ENCODE peak calls at places on chromosome 9, in six cellular contexts. One of them, this sample, is unnamed.
A peak's percentile ranks its signal among the peaks of the same experiment; 100 is the strongest.

GRCh38 chr9:137446851-137447471 is 5.8 kb upstream of the ENTPD8 start:
- DNase-seq in left ventricle myocardium inferior: no peak
- DNase-seq in heart right ventricle: no peak
- DNase-seq in AG04450: no peak
- DNase-seq in epithelial cell of esophagus: no peak
- DNase-seq in kidney epithelial cell: no peak
- DNase-seq in this sample: no peak

GRCh38 chr9:11973011-11973410 is 720.2 kb upstream of the TYRP1 start:
- DNase-seq in left ventricle myocardium inferior: no peak
- DNase-seq in AG04450: no peak
- DNase-seq in epithelial cell of esophagus: no peak
- DNase-seq in heart right ventricle: no peak
- DNase-seq in kidney epithelial cell: no peak
- DNase-seq in this sample: no peak

GRCh38 chr9:90423661-90424193 is 218.9 kb downstream of the DIRAS2 start:
- DNase-seq in kidney epithelial cell: no peak
- DNase-seq in AG04450: no peak
- DNase-seq in epithelial cell of esophagus: no peak
- DNase-seq in heart right ventricle: no peak
- DNase-seq in left ventricle myocardium inferior: no peak
- DNase-seq in this sample: no peak

GRCh38 chr9:97470076-97470475 is 31.4 kb upstream of the TMOD1 start:
- DNase-seq in kidney epithelial cell: no peak
- DNase-seq in AG04450: no peak
- DNase-seq in heart right ventricle: no peak
- DNase-seq in epithelial cell of esophagus: peak; percentile 17
- DNase-seq in left ventricle myocardium inferior: no peak
- DNase-seq in this sample: peak; percentile 15

GRCh38 chr9:38114905-38115304 is 45.9 kb upstream of the SHB start:
- DNase-seq in left ventricle myocardium inferior: no peak
- DNase-seq in AG04450: no peak
- DNase-seq in epithelial cell of esophagus: no peak
- DNase-seq in kidney epithelial cell: no peak
- DNase-seq in heart right ventricle: no peak
- DNase-seq in this sample: no peak

GRCh38 chr9:136485049-136485647 is 2.3 kb upstream of the SEC16A start:
- DNase-seq in AG04450: peak; percentile 53
- DNase-seq in kidney epithelial cell: no peak
- DNase-seq in epithelial cell of esophagus: peak; percentile 82
- DNase-seq in heart right ventricle: peak; percentile 86
- DNase-seq in left ventricle myocardium inferior: peak; percentile 85
- DNase-seq in this sample: peak; percentile 89

GRCh38 chr9:135586601-135587109 is 25.1 kb downstream of the PAEP start:
- DNase-seq in heart right ventricle: no peak
- DNase-seq in kidney epithelial cell: no peak
- DNase-seq in left ventricle myocardium inferior: no peak
- DNase-seq in epithelial cell of esophagus: no peak
- DNase-seq in AG04450: no peak
- DNase-seq in this sample: no peak

GRCh38 chr9:2623046-2623865 is 1.7 kb downstream of the VLDLR start:
- DNase-seq in heart right ventricle: peak; percentile 67
- DNase-seq in left ventricle myocardium inferior: peak; percentile 67
- DNase-seq in AG04450: no peak
- DNase-seq in epithelial cell of esophagus: peak; percentile 91
- DNase-seq in kidney epithelial cell: peak; percentile 89
- DNase-seq in this sample: no peak

GRCh38 chr9:126128494-126129142 is 198.0 kb upstream of the MVB12B start:
- DNase-seq in epithelial cell of esophagus: no peak
- DNase-seq in heart right ventricle: no peak
- DNase-seq in AG04450: no peak
- DNase-seq in left ventricle myocardium inferior: no peak
- DNase-seq in kidney epithelial cell: no peak
- DNase-seq in this sample: no peak

GRCh38 chr9:91256235-91256634 is 105.5 kb downstream of the AUH start:
- DNase-seq in epithelial cell of esophagus: no peak
- DNase-seq in AG04450: no peak
- DNase-seq in left ventricle myocardium inferior: no peak
- DNase-seq in heart right ventricle: no peak
- DNase-seq in kidney epithelial cell: no peak
- DNase-seq in this sample: no peak

GRCh38 chr9:126625329-126626116 is 11.8 kb downstream of the LMX1B start:
- DNase-seq in AG04450: no peak
- DNase-seq in kidney epithelial cell: no peak
- DNase-seq in epithelial cell of esophagus: no peak
- DNase-seq in left ventricle myocardium inferior: no peak
- DNase-seq in heart right ventricle: no peak
- DNase-seq in this sample: no peak

DNA sequence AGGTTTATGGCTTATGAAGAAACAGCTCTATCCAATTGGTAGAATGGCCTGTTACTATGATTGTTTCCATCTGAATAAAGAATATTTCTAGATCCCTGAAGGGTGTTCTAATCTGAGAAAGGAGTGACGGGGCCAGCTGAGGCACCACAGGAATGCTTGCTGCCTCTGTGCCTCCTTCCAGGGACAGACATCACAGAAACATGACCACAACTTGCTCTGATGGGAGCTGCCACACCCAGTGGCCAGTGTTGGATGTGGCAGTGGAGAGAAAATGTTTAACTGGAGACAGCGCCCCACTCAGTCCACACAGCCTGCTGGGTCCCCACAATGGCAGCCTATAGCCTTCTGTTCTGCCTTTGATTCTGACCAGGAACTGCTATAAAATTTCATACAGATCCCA is 38.6 kb upstream of the TESK1 start:
- DNase-seq in heart right ventricle: no peak
- DNase-seq in kidney epithelial cell: no peak
- DNase-seq in AG04450: no peak
- DNase-seq in epithelial cell of esophagus: no peak
- DNase-seq in left ventricle myocardium inferior: no peak
- DNase-seq in this sample: no peak
- TF ChIP-seq CTCF in heart right ventricle: no peak
- TF ChIP-seq CTCF in kidney epithelial cell: no peak
- TF ChIP-seq CTCF in AG04450: peak; percentile 2
- TF ChIP-seq CTCF in epithelial cell of esophagus: no peak
- TF ChIP-seq CTCF in left ventricle myocardium inferior: no peak
- TF ChIP-seq CTCF in this sample: no peak

DNA sequence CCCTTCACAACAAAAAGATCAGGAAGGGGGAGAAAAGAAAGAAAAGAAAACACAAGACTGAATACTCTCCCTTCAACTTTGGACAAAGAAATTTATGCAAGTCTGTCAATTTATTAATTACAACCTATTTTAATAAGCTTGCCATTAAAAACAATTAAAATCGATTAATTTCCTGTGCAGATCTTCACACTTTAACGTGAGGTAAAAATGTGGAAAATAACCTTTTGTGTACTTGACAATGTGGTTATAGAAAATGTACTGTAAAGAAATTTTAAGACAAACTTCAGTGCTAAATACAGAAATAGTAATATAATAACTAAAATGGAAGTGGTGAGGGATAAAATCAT is 2.7 kb upstream of the MLLT3 start:
- DNase-seq in heart right ventricle: no peak
- DNase-seq in left ventricle myocardium inferior: no peak
- DNase-seq in kidney epithelial cell: no peak
- DNase-seq in epithelial cell of esophagus: no peak
- DNase-seq in AG04450: no peak
- DNase-seq in this sample: no peak
- TF ChIP-seq CTCF in heart right ventricle: no peak
- TF ChIP-seq CTCF in left ventricle myocardium inferior: no peak
- TF ChIP-seq CTCF in kidney epithelial cell: no peak
- TF ChIP-seq CTCF in epithelial cell of esophagus: no peak
- TF ChIP-seq CTCF in AG04450: no peak
- TF ChIP-seq CTCF in this sample: no peak

GRCh38 chr9:88996046-88997005 is 5.1 kb downstream of the S1PR3 start:
- DNase-seq in kidney epithelial cell: no peak
- DNase-seq in left ventricle myocardium inferior: no peak
- DNase-seq in AG04450: no peak
- DNase-seq in heart right ventricle: no peak
- DNase-seq in epithelial cell of esophagus: peak; percentile 27
- DNase-seq in this sample: no peak
- TF ChIP-seq CTCF in kidney epithelial cell: no peak
- TF ChIP-seq CTCF in left ventricle myocardium inferior: no peak
- TF ChIP-seq CTCF in AG04450: no peak
- TF ChIP-seq CTCF in heart right ventricle: no peak
- TF ChIP-seq CTCF in epithelial cell of esophagus: no peak
- TF ChIP-seq CTCF in this sample: no peak

GRCh38 chr9:36450110-36450732 is 50.2 kb upstream of the RNF38 start:
- DNase-seq in left ventricle myocardium inferior: no peak
- DNase-seq in kidney epithelial cell: peak; percentile 9
- DNase-seq in heart right ventricle: peak; percentile 18
- DNase-seq in epithelial cell of esophagus: peak; percentile 51
- DNase-seq in AG04450: peak; percentile 18
- DNase-seq in this sample: peak; percentile 74

GRCh38 chr9:36445800-36446361 is 45.8 kb upstream of the RNF38 start:
- DNase-seq in kidney epithelial cell: no peak
- DNase-seq in heart right ventricle: no peak
- DNase-seq in left ventricle myocardium inferior: no peak
- DNase-seq in epithelial cell of esophagus: no peak
- DNase-seq in AG04450: no peak
- DNase-seq in this sample: no peak

GRCh38 chr9:36443581-36443980 is 43.5 kb upstream of the RNF38 start:
- DNase-seq in left ventricle myocardium inferior: no peak
- DNase-seq in heart right ventricle: no peak
- DNase-seq in epithelial cell of esophagus: peak; percentile 66
- DNase-seq in kidney epithelial cell: no peak
- DNase-seq in AG04450: no peak
- DNase-seq in this sample: no peak

GRCh38 chr9:36451949-36452348 is 51.9 kb upstream of the RNF38 start:
- DNase-seq in left ventricle myocardium inferior: no peak
- DNase-seq in heart right ventricle: no peak
- DNase-seq in epithelial cell of esophagus: no peak
- DNase-seq in kidney epithelial cell: no peak
- DNase-seq in AG04450: no peak
- DNase-seq in this sample: no peak

GRCh38 chr9:36448017-36448416 is 47.9 kb upstream of the RNF38 start:
- DNase-seq in kidney epithelial cell: no peak
- DNase-seq in heart right ventricle: no peak
- DNase-seq in left ventricle myocardium inferior: no peak
- DNase-seq in epithelial cell of esophagus: no peak
- DNase-seq in AG04450: no peak
- DNase-seq in this sample: no peak
- TF ChIP-seq CTCF in kidney epithelial cell: no peak
- TF ChIP-seq CTCF in heart right ventricle: no peak
- TF ChIP-seq CTCF in left ventricle myocardium inferior: no peak
- TF ChIP-seq CTCF in epithelial cell of esophagus: no peak
- TF ChIP-seq CTCF in AG04450: no peak
- TF ChIP-seq CTCF in this sample: no peak

GRCh38 chr9:114100536-114100935 is 1.4 kb upstream of the KIF12 start:
- DNase-seq in left ventricle myocardium inferior: no peak
- DNase-seq in heart right ventricle: no peak
- DNase-seq in epithelial cell of esophagus: no peak
- DNase-seq in AG04450: no peak
- DNase-seq in kidney epithelial cell: no peak
- DNase-seq in this sample: no peak

GRCh38 chr9:114099523-114100270 is 605 bp upstream of the KIF12 start:
- DNase-seq in left ventricle myocardium inferior: no peak
- DNase-seq in AG04450: no peak
- DNase-seq in epithelial cell of esophagus: no peak
- DNase-seq in kidney epithelial cell: no peak
- DNase-seq in heart right ventricle: no peak
- DNase-seq in this sample: no peak

GRCh38 chr9:114097613-114098020 is 1.5 kb downstream of the KIF12 start:
- DNase-seq in heart right ventricle: no peak
- DNase-seq in epithelial cell of esophagus: peak; percentile 47
- DNase-seq in left ventricle myocardium inferior: no peak
- DNase-seq in kidney epithelial cell: no peak
- DNase-seq in AG04450: no peak
- DNase-seq in this sample: no peak

GRCh38 chr9:114098021-114098659 is 952 bp downstream of the KIF12 start:
- DNase-seq in epithelial cell of esophagus: peak; percentile 61
- DNase-seq in AG04450: no peak
- DNase-seq in left ventricle myocardium inferior: no peak
- DNase-seq in heart right ventricle: no peak
- DNase-seq in kidney epithelial cell: no peak
- DNase-seq in this sample: no peak

GRCh38 chr9:114098660-114099522 is at the start of gene KIF12:
- DNase-seq in left ventricle myocardium inferior: no peak
- DNase-seq in kidney epithelial cell: peak; percentile 91
- DNase-seq in epithelial cell of esophagus: peak; percentile 59
- DNase-seq in heart right ventricle: no peak
- DNase-seq in AG04450: no peak
- DNase-seq in this sample: no peak
- TF ChIP-seq CTCF in left ventricle myocardium inferior: no peak
- TF ChIP-seq CTCF in kidney epithelial cell: peak; percentile 45
- TF ChIP-seq CTCF in epithelial cell of esophagus: no peak
- TF ChIP-seq CTCF in heart right ventricle: no peak
- TF ChIP-seq CTCF in AG04450: no peak
- TF ChIP-seq CTCF in this sample: no peak

DNA sequence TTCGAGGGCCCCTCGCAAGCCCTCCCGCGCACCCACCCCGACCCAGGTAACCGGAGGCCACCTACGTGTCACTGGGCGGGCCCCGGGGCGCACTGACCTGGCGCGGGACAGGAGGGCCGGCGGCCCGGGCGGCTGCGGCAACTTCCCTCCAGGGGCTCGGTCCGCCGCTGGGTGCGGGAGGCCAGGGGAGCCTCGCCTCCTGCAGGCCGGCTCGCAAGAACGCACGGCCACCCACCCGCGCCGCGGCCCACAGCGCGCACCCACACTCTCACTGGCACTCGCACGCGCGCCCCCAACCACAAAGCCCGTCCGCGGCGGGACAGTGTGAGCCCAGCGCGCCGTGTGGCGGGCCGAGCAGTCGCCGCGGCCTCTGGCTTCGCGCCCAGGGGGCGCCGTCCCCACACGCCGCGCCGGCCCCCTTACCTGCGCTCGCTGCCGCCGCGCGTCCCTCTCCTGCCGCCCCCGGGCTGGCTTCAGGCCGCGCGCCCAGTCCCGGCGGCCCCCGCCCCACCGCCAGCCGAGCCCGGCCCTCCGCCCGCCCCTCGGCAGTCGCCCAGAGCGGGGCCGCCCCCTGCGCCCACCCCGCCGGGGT is 430 bp downstream of the LPAR1 start:
- DNase-seq in AG04450: no peak
- DNase-seq in heart right ventricle: no peak
- DNase-seq in kidney epithelial cell: no peak
- DNase-seq in left ventricle myocardium inferior: peak; percentile 21
- DNase-seq in epithelial cell of esophagus: peak; percentile 54
- DNase-seq in this sample: peak; percentile 11
- TF ChIP-seq CTCF in AG04450: peak; percentile 15
- TF ChIP-seq CTCF in heart right ventricle: no peak
- TF ChIP-seq CTCF in kidney epithelial cell: no peak
- TF ChIP-seq CTCF in left ventricle myocardium inferior: no peak
- TF ChIP-seq CTCF in epithelial cell of esophagus: no peak
- TF ChIP-seq CTCF in this sample: no peak

GRCh38 chr9:87991151-87991870 is 17.0 kb upstream of the CDK20 start:
- DNase-seq in heart right ventricle: no peak
- DNase-seq in AG04450: no peak
- DNase-seq in epithelial cell of esophagus: no peak
- DNase-seq in left ventricle myocardium inferior: no peak
- DNase-seq in kidney epithelial cell: no peak
- DNase-seq in this sample: no peak
- TF ChIP-seq CTCF in heart right ventricle: no peak
- TF ChIP-seq CTCF in AG04450: no peak
- TF ChIP-seq CTCF in epithelial cell of esophagus: no peak
- TF ChIP-seq CTCF in left ventricle myocardium inferior: no peak
- TF ChIP-seq CTCF in kidney epithelial cell: no peak
- TF ChIP-seq CTCF in this sample: no peak

GRCh38 chr9:134267305-134268265 is 58.7 kb upstream of the RXRA start:
- DNase-seq in epithelial cell of esophagus: no peak
- DNase-seq in kidney epithelial cell: no peak
- DNase-seq in left ventricle myocardium inferior: peak; percentile 56
- DNase-seq in heart right ventricle: peak; percentile 41
- DNase-seq in AG04450: no peak
- DNase-seq in this sample: no peak
- TF ChIP-seq CTCF in epithelial cell of esophagus: no peak
- TF ChIP-seq CTCF in kidney epithelial cell: peak; percentile 12
- TF ChIP-seq CTCF in left ventricle myocardium inferior: peak; percentile 42
- TF ChIP-seq CTCF in heart right ventricle: no peak
- TF ChIP-seq CTCF in AG04450: peak; percentile 4
- TF ChIP-seq CTCF in this sample: no peak